ENCODE peak calls at places on chromosomes 11 and 22, in five cellular contexts. T, F, C, D and I are unnamed samples.

GRCh38 chr11:126857860-126858808 is 142.4 kb downstream of the KIRREL3 start:
- DNase-seq in T (no peak), F (peak; percentile 26), C (no peak), D (peak; percentile 11), I (no peak)

GRCh38 chr11:12546660-12547059 is 127.6 kb upstream of the TEAD1 start:
- DNase-seq in T (peak; percentile 78), F (no peak), C (no peak), D (no peak), I (no peak)

GRCh38 chr11:1878134-1879031 is 13.3 kb downstream of the PRR33 start:
- DNase-seq in T (no peak), F (no peak), C (no peak), D (no peak), I (no peak)

GRCh38 chr22:21754523-21755128 is 19.0 kb upstream of the YPEL1 start:
- DNase-seq in T (peak; percentile 67), F (no peak), C (no peak), D (no peak), I (no peak)

GRCh38 chr11:3840870-3841425 is at the start of gene RHOG:
- DNase-seq in T (peak; percentile 73), F (peak; percentile 87), C (no peak), D (no peak), I (peak; percentile 63)

GRCh38 chr22:39469681-39470461 is 13.1 kb downstream of the MGAT3 start:
- DNase-seq in T (peak; percentile 94), F (no peak), C (no peak), D (no peak), I (no peak)

GRCh38 chr11:111372538-111372937 is 6.5 kb downstream of the POU2AF1 start:
- DNase-seq in T (no peak), F (no peak), C (no peak), D (no peak), I (no peak)

GRCh38 chr11:75532200-75532972 is 6.6 kb upstream of the GDPD5 start:
- DNase-seq in T (peak; percentile 77), F (peak; percentile 71), C (no peak), D (peak; percentile 80), I (peak; percentile 76)

GRCh38 chr11:57513911-57514537 is 1.5 kb downstream of the SLC43A1 start:
- DNase-seq in T (no peak), F (no peak), C (no peak), D (no peak), I (no peak)

GRCh38 chr11:67347964-67348749 is 5.2 kb downstream of the POLD4 start:
- DNase-seq in T (no peak), F (peak; percentile 16), C (no peak), D (no peak), I (peak; percentile 47)

GRCh38 chr11:123429851-123430735 is at the start of gene GRAMD1B:
- DNase-seq in T (no peak), F (peak; percentile 73), C (peak; percentile 70), D (peak; percentile 93), I (peak; percentile 20)

GRCh38 chr22:20777420-20778177 is 3.7 kb downstream of the SERPIND1 start:
- DNase-seq in T (peak; percentile 35), F (peak; percentile 85), C (peak; percentile 71), D (no peak), I (peak; percentile 98)

GRCh38 chr22:20783844-20784723 is 10.2 kb downstream of the SERPIND1 start:
- DNase-seq in T (peak; percentile 58), F (peak; percentile 62), C (no peak), D (peak; percentile 56), I (peak; percentile 23)

GRCh38 chr11:41245704-41246398 is 213.6 kb downstream of the LRRC4C start:
- DNase-seq in T (peak; percentile 7), F (no peak), C (no peak), D (no peak), I (no peak)

GRCh38 chr22:20064140-20064480 is 15.9 kb upstream of the DGCR8 start:
- DNase-seq in T (no peak), F (no peak), C (no peak), D (no peak), I (no peak)

GRCh38 chr11:95930948-95931347 is 7.0 kb upstream of the MTMR2 start:
- DNase-seq in T (no peak), F (no peak), C (no peak), D (no peak), I (no peak)

GRCh38 chr11:125773516-125773915 is 5.1 kb downstream of the PATE2 start:
- DNase-seq in T (no peak), F (no peak), C (no peak), D (no peak), I (no peak)

GRCh38 chr11:104390696-104391095 is 226.7 kb upstream of the PDGFD start:
- DNase-seq in T (no peak), F (no peak), C (peak; percentile 3), D (no peak), I (no peak)

GRCh38 chr11:69321877-69322350 is 28.0 kb downstream of the MYEOV start:
- DNase-seq in T (no peak), F (no peak), C (peak; percentile 82), D (no peak), I (peak; percentile 63)

GRCh38 chr22:38943181-38943580 is 14.2 kb upstream of the APOBEC3A start:
- DNase-seq in T (no peak), F (no peak), C (no peak), D (no peak), I (no peak)

GRCh38 chr11:27352781-27353180 is 10.2 kb downstream of the CCDC34 start:
- DNase-seq in T (no peak), F (no peak), C (no peak), D (no peak), I (no peak)

GRCh38 chr22:23856721-23857605 is 712 bp upstream of the SLC2A11 start:
- DNase-seq in T (peak; percentile 78), F (no peak), C (peak; percentile 29), D (no peak), I (peak; percentile 90)

GRCh38 chr22:39634530-39635399 is 64.2 kb downstream of the CACNA1I start:
- DNase-seq in T (no peak), F (peak; percentile 75), C (peak; percentile 6), D (no peak), I (peak; percentile 99)

GRCh38 chr11:129698212-129698611 is 117.4 kb upstream of the TMEM45B start:
- DNase-seq in T (no peak), F (no peak), C (no peak), D (no peak), I (no peak)

GRCh38 chr11:11056316-11056715 is 198.5 kb upstream of the ZBED5 start:
- DNase-seq in T (no peak), F (no peak), C (no peak), D (no peak), I (no peak)

GRCh38 chr22:33923660-33924246 is 3.5 kb upstream of the LARGE1 start:
- DNase-seq in T (peak; percentile 77), F (peak; percentile 74), C (no peak), D (peak; percentile 25), I (peak; percentile 44)

GRCh38 chr11:10492084-10492483 is 37.0 kb downstream of the AMPD3 start:
- DNase-seq in T (no peak), F (no peak), C (no peak), D (no peak), I (no peak)

GRCh38 chr22:19965771-19966709 is 24.4 kb upstream of the TXNRD2 start:
- DNase-seq in T (no peak), F (no peak), C (no peak), D (peak; percentile 35), I (no peak)

GRCh38 chr11:67282155-67282875 is 6.8 kb upstream of the ANKRD13D start:
- DNase-seq in T (no peak), F (no peak), C (no peak), D (no peak), I (no peak)

GRCh38 chr22:17773606-17774205 is 563 bp downstream of the BID start:
- DNase-seq in T (peak; percentile 74), F (peak; percentile 12), C (no peak), D (peak; percentile 74), I (peak; percentile 48)

GRCh38 chr11:17513853-17514252 is 30.4 kb downstream of the USH1C start:
- DNase-seq in T (no peak), F (no peak), C (no peak), D (no peak), I (no peak)

GRCh38 chr11:66848671-66849500 is 5.6 kb downstream of the RCE1 start:
- DNase-seq in T (no peak), F (no peak), C (no peak), D (no peak), I (no peak)

GRCh38 chr11:83540112-83540675 is 254.0 kb upstream of the CCDC90B start:
- DNase-seq in T (no peak), F (no peak), C (no peak), D (no peak), I (no peak)

GRCh38 chr11:72568861-72569260 is 105.4 kb downstream of the PDE2A start:
- DNase-seq in T (no peak), F (no peak), C (no peak), D (no peak), I (no peak)

GRCh38 chr11:95764267-95764898 is 25.2 kb downstream of the FAM76B start:
- DNase-seq in T (no peak), F (peak; percentile 45), C (no peak), D (no peak), I (no peak)

GRCh38 chr22:25131198-25131887 is 68.3 kb upstream of the CRYBB3 start:
- DNase-seq in T (no peak), F (no peak), C (no peak), D (no peak), I (no peak)
- TF ChIP-seq CTCF in T (no peak), F (no peak), C (no peak), D (no peak), I (no peak)

DNA sequence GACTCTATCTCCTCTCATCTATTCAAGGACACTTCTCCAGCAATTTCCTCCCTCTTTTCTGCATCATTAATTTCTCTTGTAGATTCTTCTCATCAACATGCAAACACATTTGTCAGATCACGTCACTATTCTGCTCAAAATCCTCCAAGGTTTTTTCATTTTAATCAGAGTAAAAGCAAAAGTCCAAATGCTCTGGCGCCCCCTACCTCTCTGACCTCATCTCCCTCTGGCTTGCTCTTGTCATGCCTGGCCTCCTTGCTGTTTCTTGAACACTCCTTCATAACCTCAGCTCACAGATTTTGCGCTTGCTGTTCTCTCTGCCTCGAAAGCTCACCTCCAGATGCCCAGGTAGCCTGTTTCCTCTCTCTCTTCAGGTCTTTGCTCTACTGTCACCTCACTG is 22.4 kb downstream of the RTCB start:
- DNase-seq in T (peak; percentile 26), F (peak; percentile 12), C (no peak), D (peak; percentile 32), I (no peak)
- TF ChIP-seq CTCF in T (peak; percentile 70), F (peak; percentile 26), C (peak; percentile 47), D (peak; percentile 66), I (peak; percentile 55)

DNA sequence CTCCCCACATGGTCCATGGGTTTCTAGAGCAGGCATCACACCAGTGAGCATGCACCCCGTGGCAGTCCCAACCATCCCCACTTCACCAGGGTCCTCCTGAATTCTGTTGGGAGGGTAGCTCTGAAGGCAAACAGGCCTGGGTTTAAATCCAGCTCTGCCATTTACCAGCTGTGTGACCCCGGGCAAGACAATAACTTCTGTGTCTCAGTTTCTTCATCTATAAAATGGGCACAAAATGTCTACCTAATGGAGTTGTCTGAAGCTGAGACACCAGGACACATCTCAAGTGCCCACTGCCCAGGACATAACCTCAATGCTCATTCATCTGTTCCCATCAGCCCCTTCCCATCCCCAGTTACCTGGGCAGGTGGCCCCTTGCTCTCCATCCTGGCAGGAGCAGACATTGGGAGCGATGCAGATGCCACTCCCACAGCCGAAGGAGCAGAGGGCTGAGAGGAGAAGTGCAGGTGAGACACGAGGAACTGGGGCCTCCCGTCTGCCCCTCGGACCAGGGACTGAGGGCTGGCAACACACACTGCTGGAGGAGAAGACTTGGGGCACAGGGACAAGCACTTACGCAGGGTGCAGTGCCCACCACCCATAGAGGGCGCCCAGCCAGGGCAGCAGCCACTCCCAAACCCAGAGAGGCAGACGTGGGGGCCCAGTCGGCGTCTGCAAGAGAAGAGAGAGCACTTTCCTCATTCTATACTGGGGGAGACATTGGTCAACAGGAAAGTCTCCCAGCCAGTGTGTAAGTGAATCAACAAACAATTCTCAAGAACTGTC is 4.0 kb downstream of the VWCE start:
- DNase-seq in T (no peak), F (no peak), C (no peak), D (no peak), I (no peak)
- TF ChIP-seq CTCF in T (peak; percentile 33), F (no peak), C (no peak), D (peak; percentile 46), I (no peak)

GRCh38 chr11:91435694-91436375 is 788.8 kb upstream of the FAT3 start:
- DNase-seq in T (peak; percentile 47), F (peak; percentile 23), C (no peak), D (no peak), I (no peak)
- TF ChIP-seq CTCF in T (peak; percentile 35), F (no peak), C (no peak), D (no peak), I (no peak)